ENCODE peak calls at places on chromosomes 12 and 14, in six cellular contexts. One of them, this sample, is unnamed.

GRCh38 chr12:127273621-127274020 is 993.3 kb upstream of the TMEM132C start:
- DNase-seq in activated gamma-delta T cell treated with Interleukin-2 at 50 U/mL for 16 hours: no peak
- DNase-seq in sigmoid colon: no peak
- DNase-seq in frontal cortex: no peak
- DNase-seq in left cardiac atrium: no peak
- DNase-seq in stimulated activated CD4-positive, alpha-beta T cell treated with anti-CD3 and anti-CD28 coated beads, Interleukin-12 subunit alpha, Interleukin-12 subunit beta, amount 100 ng/mL, for 48 hours: no peak
- DNase-seq in this sample: no peak

GRCh38 chr12:130960787-130961186 is 7.1 kb downstream of the ADGRD1 start:
- DNase-seq in frontal cortex: no peak
- DNase-seq in sigmoid colon: no peak
- DNase-seq in stimulated activated CD4-positive, alpha-beta T cell treated with anti-CD3 and anti-CD28 coated beads, Interleukin-12 subunit alpha, Interleukin-12 subunit beta, amount 100 ng/mL, for 48 hours: no peak
- DNase-seq in left cardiac atrium: no peak
- DNase-seq in activated gamma-delta T cell treated with Interleukin-2 at 50 U/mL for 16 hours: no peak
- DNase-seq in this sample: no peak

GRCh38 chr12:52280319-52280795 is 5.9 kb downstream of the KRT86 start:
- DNase-seq in activated gamma-delta T cell treated with Interleukin-2 at 50 U/mL for 16 hours: no peak
- DNase-seq in left cardiac atrium: peak; percentile 61
- DNase-seq in sigmoid colon: peak; percentile 94
- DNase-seq in stimulated activated CD4-positive, alpha-beta T cell treated with anti-CD3 and anti-CD28 coated beads, Interleukin-12 subunit alpha, Interleukin-12 subunit beta, amount 100 ng/mL, for 48 hours: no peak
- DNase-seq in frontal cortex: no peak
- DNase-seq in this sample: no peak

GRCh38 chr14:54808326-54809161 is 94.1 kb downstream of the GCH1 start:
- DNase-seq in stimulated activated CD4-positive, alpha-beta T cell treated with anti-CD3 and anti-CD28 coated beads, Interleukin-12 subunit alpha, Interleukin-12 subunit beta, amount 100 ng/mL, for 48 hours: no peak
- DNase-seq in left cardiac atrium: no peak
- DNase-seq in frontal cortex: no peak
- DNase-seq in activated gamma-delta T cell treated with Interleukin-2 at 50 U/mL for 16 hours: no peak
- DNase-seq in sigmoid colon: no peak
- DNase-seq in this sample: no peak

GRCh38 chr14:104461676-104462443 is 117.7 kb upstream of the C14orf180 start:
- DNase-seq in sigmoid colon: no peak
- DNase-seq in frontal cortex: no peak
- DNase-seq in activated gamma-delta T cell treated with Interleukin-2 at 50 U/mL for 16 hours: no peak
- DNase-seq in stimulated activated CD4-positive, alpha-beta T cell treated with anti-CD3 and anti-CD28 coated beads, Interleukin-12 subunit alpha, Interleukin-12 subunit beta, amount 100 ng/mL, for 48 hours: no peak
- DNase-seq in left cardiac atrium: no peak
- DNase-seq in this sample: peak; percentile 40

GRCh38 chr12:54369597-54370217 is 5.4 kb upstream of the GPR84 start:
- DNase-seq in activated gamma-delta T cell treated with Interleukin-2 at 50 U/mL for 16 hours: no peak
- DNase-seq in frontal cortex: peak; percentile 11
- DNase-seq in sigmoid colon: no peak
- DNase-seq in stimulated activated CD4-positive, alpha-beta T cell treated with anti-CD3 and anti-CD28 coated beads, Interleukin-12 subunit alpha, Interleukin-12 subunit beta, amount 100 ng/mL, for 48 hours: no peak
- DNase-seq in left cardiac atrium: no peak
- DNase-seq in this sample: no peak

GRCh38 chr12:127169321-127170270 is 1097.4 kb upstream of the TMEM132C start:
- DNase-seq in stimulated activated CD4-positive, alpha-beta T cell treated with anti-CD3 and anti-CD28 coated beads, Interleukin-12 subunit alpha, Interleukin-12 subunit beta, amount 100 ng/mL, for 48 hours: no peak
- DNase-seq in left cardiac atrium: no peak
- DNase-seq in sigmoid colon: no peak
- DNase-seq in frontal cortex: no peak
- DNase-seq in activated gamma-delta T cell treated with Interleukin-2 at 50 U/mL for 16 hours: no peak
- DNase-seq in this sample: no peak

GRCh38 chr14:94401083-94401482 is 12.7 kb upstream of the SERPINA1 start:
- DNase-seq in frontal cortex: no peak
- DNase-seq in activated gamma-delta T cell treated with Interleukin-2 at 50 U/mL for 16 hours: no peak
- DNase-seq in sigmoid colon: no peak
- DNase-seq in stimulated activated CD4-positive, alpha-beta T cell treated with anti-CD3 and anti-CD28 coated beads, Interleukin-12 subunit alpha, Interleukin-12 subunit beta, amount 100 ng/mL, for 48 hours: no peak
- DNase-seq in left cardiac atrium: no peak
- DNase-seq in this sample: no peak

GRCh38 chr12:48977290-48978281 is 536 bp upstream of the WNT1 start:
- DNase-seq in activated gamma-delta T cell treated with Interleukin-2 at 50 U/mL for 16 hours: peak; percentile 81
- DNase-seq in frontal cortex: no peak
- DNase-seq in sigmoid colon: peak; percentile 77
- DNase-seq in stimulated activated CD4-positive, alpha-beta T cell treated with anti-CD3 and anti-CD28 coated beads, Interleukin-12 subunit alpha, Interleukin-12 subunit beta, amount 100 ng/mL, for 48 hours: peak; percentile 84
- DNase-seq in left cardiac atrium: peak; percentile 81
- DNase-seq in this sample: peak; percentile 57

GRCh38 chr12:88663001-88663400 is 82.7 kb upstream of the KITLG start:
- DNase-seq in stimulated activated CD4-positive, alpha-beta T cell treated with anti-CD3 and anti-CD28 coated beads, Interleukin-12 subunit alpha, Interleukin-12 subunit beta, amount 100 ng/mL, for 48 hours: no peak
- DNase-seq in frontal cortex: no peak
- DNase-seq in activated gamma-delta T cell treated with Interleukin-2 at 50 U/mL for 16 hours: no peak
- DNase-seq in sigmoid colon: no peak
- DNase-seq in left cardiac atrium: no peak
- DNase-seq in this sample: no peak

GRCh38 chr14:20848955-20849570 is 42.1 kb upstream of the RNASE3 start:
- DNase-seq in left cardiac atrium: no peak
- DNase-seq in sigmoid colon: no peak
- DNase-seq in activated gamma-delta T cell treated with Interleukin-2 at 50 U/mL for 16 hours: no peak
- DNase-seq in stimulated activated CD4-positive, alpha-beta T cell treated with anti-CD3 and anti-CD28 coated beads, Interleukin-12 subunit alpha, Interleukin-12 subunit beta, amount 100 ng/mL, for 48 hours: no peak
- DNase-seq in frontal cortex: no peak
- DNase-seq in this sample: no peak

GRCh38 chr12:120062976-120063579 is 53.5 kb downstream of the RAB35 start:
- DNase-seq in sigmoid colon: no peak
- DNase-seq in activated gamma-delta T cell treated with Interleukin-2 at 50 U/mL for 16 hours: no peak
- DNase-seq in left cardiac atrium: no peak
- DNase-seq in frontal cortex: no peak
- DNase-seq in stimulated activated CD4-positive, alpha-beta T cell treated with anti-CD3 and anti-CD28 coated beads, Interleukin-12 subunit alpha, Interleukin-12 subunit beta, amount 100 ng/mL, for 48 hours: no peak
- DNase-seq in this sample: no peak

GRCh38 chr14:101064121-101064661 is 160.7 kb upstream of the RTL1 start:
- DNase-seq in left cardiac atrium: peak; percentile 1
- DNase-seq in frontal cortex: no peak
- DNase-seq in sigmoid colon: peak; percentile 32
- DNase-seq in activated gamma-delta T cell treated with Interleukin-2 at 50 U/mL for 16 hours: no peak
- DNase-seq in stimulated activated CD4-positive, alpha-beta T cell treated with anti-CD3 and anti-CD28 coated beads, Interleukin-12 subunit alpha, Interleukin-12 subunit beta, amount 100 ng/mL, for 48 hours: no peak
- DNase-seq in this sample: no peak

GRCh38 chr12:132486576-132486975 is 3.4 kb upstream of the FBRSL1 start:
- DNase-seq in frontal cortex: no peak
- DNase-seq in activated gamma-delta T cell treated with Interleukin-2 at 50 U/mL for 16 hours: no peak
- DNase-seq in sigmoid colon: no peak
- DNase-seq in left cardiac atrium: no peak
- DNase-seq in stimulated activated CD4-positive, alpha-beta T cell treated with anti-CD3 and anti-CD28 coated beads, Interleukin-12 subunit alpha, Interleukin-12 subunit beta, amount 100 ng/mL, for 48 hours: no peak
- DNase-seq in this sample: no peak

GRCh38 chr14:21267431-21267845 is 1.8 kb downstream of the HNRNPC start:
- DNase-seq in activated gamma-delta T cell treated with Interleukin-2 at 50 U/mL for 16 hours: no peak
- DNase-seq in frontal cortex: no peak
- DNase-seq in sigmoid colon: no peak
- DNase-seq in left cardiac atrium: no peak
- DNase-seq in stimulated activated CD4-positive, alpha-beta T cell treated with anti-CD3 and anti-CD28 coated beads, Interleukin-12 subunit alpha, Interleukin-12 subunit beta, amount 100 ng/mL, for 48 hours: no peak
- DNase-seq in this sample: no peak

GRCh38 chr12:68958337-68958736 is 25.4 kb upstream of the CPM start:
- DNase-seq in frontal cortex: no peak
- DNase-seq in activated gamma-delta T cell treated with Interleukin-2 at 50 U/mL for 16 hours: no peak
- DNase-seq in stimulated activated CD4-positive, alpha-beta T cell treated with anti-CD3 and anti-CD28 coated beads, Interleukin-12 subunit alpha, Interleukin-12 subunit beta, amount 100 ng/mL, for 48 hours: peak; percentile 36
- DNase-seq in sigmoid colon: no peak
- DNase-seq in left cardiac atrium: no peak
- DNase-seq in this sample: no peak

GRCh38 chr12:12985817-12986408 is 14.2 kb downstream of the HEBP1 start:
- DNase-seq in activated gamma-delta T cell treated with Interleukin-2 at 50 U/mL for 16 hours: no peak
- DNase-seq in frontal cortex: no peak
- DNase-seq in sigmoid colon: no peak
- DNase-seq in left cardiac atrium: no peak
- DNase-seq in stimulated activated CD4-positive, alpha-beta T cell treated with anti-CD3 and anti-CD28 coated beads, Interleukin-12 subunit alpha, Interleukin-12 subunit beta, amount 100 ng/mL, for 48 hours: no peak
- DNase-seq in this sample: peak; percentile 72

GRCh38 chr12:6914246-6914947 is at the start of gene ENO2:
- DNase-seq in frontal cortex: peak; percentile 86
- DNase-seq in stimulated activated CD4-positive, alpha-beta T cell treated with anti-CD3 and anti-CD28 coated beads, Interleukin-12 subunit alpha, Interleukin-12 subunit beta, amount 100 ng/mL, for 48 hours: peak; percentile 76
- DNase-seq in left cardiac atrium: peak; percentile 87
- DNase-seq in activated gamma-delta T cell treated with Interleukin-2 at 50 U/mL for 16 hours: peak; percentile 82
- DNase-seq in sigmoid colon: peak; percentile 94
- DNase-seq in this sample: no peak

GRCh38 chr12:34300376-34301250 is 278.3 kb downstream of the ALG10 start:
- DNase-seq in activated gamma-delta T cell treated with Interleukin-2 at 50 U/mL for 16 hours: no peak
- DNase-seq in stimulated activated CD4-positive, alpha-beta T cell treated with anti-CD3 and anti-CD28 coated beads, Interleukin-12 subunit alpha, Interleukin-12 subunit beta, amount 100 ng/mL, for 48 hours: no peak
- DNase-seq in sigmoid colon: peak; percentile 43
- DNase-seq in frontal cortex: no peak
- DNase-seq in left cardiac atrium: no peak
- DNase-seq in this sample: no peak

GRCh38 chr12:52673713-52674415 is 6.3 kb downstream of the KRT1 start:
- DNase-seq in sigmoid colon: no peak
- DNase-seq in activated gamma-delta T cell treated with Interleukin-2 at 50 U/mL for 16 hours: no peak
- DNase-seq in frontal cortex: no peak
- DNase-seq in stimulated activated CD4-positive, alpha-beta T cell treated with anti-CD3 and anti-CD28 coated beads, Interleukin-12 subunit alpha, Interleukin-12 subunit beta, amount 100 ng/mL, for 48 hours: no peak
- DNase-seq in left cardiac atrium: no peak
- DNase-seq in this sample: no peak

GRCh38 chr12:53476769-53477209 is 22.5 kb downstream of the MAP3K12 start:
- DNase-seq in activated gamma-delta T cell treated with Interleukin-2 at 50 U/mL for 16 hours: no peak
- DNase-seq in stimulated activated CD4-positive, alpha-beta T cell treated with anti-CD3 and anti-CD28 coated beads, Interleukin-12 subunit alpha, Interleukin-12 subunit beta, amount 100 ng/mL, for 48 hours: no peak
- DNase-seq in sigmoid colon: no peak
- DNase-seq in frontal cortex: no peak
- DNase-seq in left cardiac atrium: no peak
- DNase-seq in this sample: peak; percentile 34

GRCh38 chr14:23644195-23644918 is 8.2 kb downstream of the DHRS2 start:
- DNase-seq in stimulated activated CD4-positive, alpha-beta T cell treated with anti-CD3 and anti-CD28 coated beads, Interleukin-12 subunit alpha, Interleukin-12 subunit beta, amount 100 ng/mL, for 48 hours: no peak
- DNase-seq in sigmoid colon: no peak
- DNase-seq in activated gamma-delta T cell treated with Interleukin-2 at 50 U/mL for 16 hours: no peak
- DNase-seq in frontal cortex: no peak
- DNase-seq in left cardiac atrium: no peak
- DNase-seq in this sample: no peak

GRCh38 chr14:77502109-77502782 is 3.6 kb upstream of the ISM2 start:
- DNase-seq in sigmoid colon: no peak
- DNase-seq in activated gamma-delta T cell treated with Interleukin-2 at 50 U/mL for 16 hours: no peak
- DNase-seq in stimulated activated CD4-positive, alpha-beta T cell treated with anti-CD3 and anti-CD28 coated beads, Interleukin-12 subunit alpha, Interleukin-12 subunit beta, amount 100 ng/mL, for 48 hours: no peak
- DNase-seq in frontal cortex: no peak
- DNase-seq in left cardiac atrium: no peak
- DNase-seq in this sample: no peak

GRCh38 chr12:3200032-3200617 is 122.9 kb downstream of the TSPAN9 start:
- DNase-seq in sigmoid colon: no peak
- DNase-seq in activated gamma-delta T cell treated with Interleukin-2 at 50 U/mL for 16 hours: no peak
- DNase-seq in stimulated activated CD4-positive, alpha-beta T cell treated with anti-CD3 and anti-CD28 coated beads, Interleukin-12 subunit alpha, Interleukin-12 subunit beta, amount 100 ng/mL, for 48 hours: no peak
- DNase-seq in left cardiac atrium: peak; percentile 66
- DNase-seq in frontal cortex: peak; percentile 65
- DNase-seq in this sample: peak; percentile 80

GRCh38 chr12:11872055-11872454 is 198.7 kb upstream of the BCL2L14 start:
- DNase-seq in left cardiac atrium: no peak
- DNase-seq in stimulated activated CD4-positive, alpha-beta T cell treated with anti-CD3 and anti-CD28 coated beads, Interleukin-12 subunit alpha, Interleukin-12 subunit beta, amount 100 ng/mL, for 48 hours: no peak
- DNase-seq in activated gamma-delta T cell treated with Interleukin-2 at 50 U/mL for 16 hours: no peak
- DNase-seq in sigmoid colon: no peak
- DNase-seq in frontal cortex: no peak
- DNase-seq in this sample: no peak

GRCh38 chr12:113888435-113888834 is 77.7 kb downstream of the RBM19 start:
- DNase-seq in left cardiac atrium: no peak
- DNase-seq in sigmoid colon: no peak
- DNase-seq in activated gamma-delta T cell treated with Interleukin-2 at 50 U/mL for 16 hours: no peak
- DNase-seq in frontal cortex: no peak
- DNase-seq in stimulated activated CD4-positive, alpha-beta T cell treated with anti-CD3 and anti-CD28 coated beads, Interleukin-12 subunit alpha, Interleukin-12 subunit beta, amount 100 ng/mL, for 48 hours: no peak
- DNase-seq in this sample: no peak

GRCh38 chr12:11814362-11814761 is 164.9 kb downstream of the ETV6 start:
- DNase-seq in left cardiac atrium: no peak
- DNase-seq in sigmoid colon: no peak
- DNase-seq in frontal cortex: no peak
- DNase-seq in activated gamma-delta T cell treated with Interleukin-2 at 50 U/mL for 16 hours: no peak
- DNase-seq in stimulated activated CD4-positive, alpha-beta T cell treated with anti-CD3 and anti-CD28 coated beads, Interleukin-12 subunit alpha, Interleukin-12 subunit beta, amount 100 ng/mL, for 48 hours: no peak
- DNase-seq in this sample: no peak

GRCh38 chr12:113059071-113059595 is 2.6 kb downstream of the DTX1 start:
- DNase-seq in activated gamma-delta T cell treated with Interleukin-2 at 50 U/mL for 16 hours: no peak
- DNase-seq in frontal cortex: peak; percentile 10
- DNase-seq in stimulated activated CD4-positive, alpha-beta T cell treated with anti-CD3 and anti-CD28 coated beads, Interleukin-12 subunit alpha, Interleukin-12 subunit beta, amount 100 ng/mL, for 48 hours: no peak
- DNase-seq in sigmoid colon: no peak
- DNase-seq in left cardiac atrium: no peak
- DNase-seq in this sample: no peak

GRCh38 chr12:97557116-97557515 is 94.5 kb downstream of the RMST start:
- DNase-seq in activated gamma-delta T cell treated with Interleukin-2 at 50 U/mL for 16 hours: no peak
- DNase-seq in frontal cortex: no peak
- DNase-seq in stimulated activated CD4-positive, alpha-beta T cell treated with anti-CD3 and anti-CD28 coated beads, Interleukin-12 subunit alpha, Interleukin-12 subunit beta, amount 100 ng/mL, for 48 hours: no peak
- DNase-seq in sigmoid colon: no peak
- DNase-seq in left cardiac atrium: no peak
- DNase-seq in this sample: no peak

GRCh38 chr12:72010365-72010764 is 71.7 kb downstream of the TPH2 start:
- DNase-seq in activated gamma-delta T cell treated with Interleukin-2 at 50 U/mL for 16 hours: no peak
- DNase-seq in sigmoid colon: no peak
- DNase-seq in frontal cortex: no peak
- DNase-seq in stimulated activated CD4-positive, alpha-beta T cell treated with anti-CD3 and anti-CD28 coated beads, Interleukin-12 subunit alpha, Interleukin-12 subunit beta, amount 100 ng/mL, for 48 hours: no peak
- DNase-seq in left cardiac atrium: no peak
- DNase-seq in this sample: no peak

GRCh38 chr12:105738036-105738435 is 400.7 kb downstream of the NUAK1 start:
- DNase-seq in left cardiac atrium: peak; percentile 72
- DNase-seq in activated gamma-delta T cell treated with Interleukin-2 at 50 U/mL for 16 hours: no peak
- DNase-seq in frontal cortex: no peak
- DNase-seq in stimulated activated CD4-positive, alpha-beta T cell treated with anti-CD3 and anti-CD28 coated beads, Interleukin-12 subunit alpha, Interleukin-12 subunit beta, amount 100 ng/mL, for 48 hours: no peak
- DNase-seq in sigmoid colon: no peak
- DNase-seq in this sample: no peak

GRCh38 chr14:73465833-73466532 is 7.6 kb upstream of the NUMB start:
- DNase-seq in sigmoid colon: no peak
- DNase-seq in stimulated activated CD4-positive, alpha-beta T cell treated with anti-CD3 and anti-CD28 coated beads, Interleukin-12 subunit alpha, Interleukin-12 subunit beta, amount 100 ng/mL, for 48 hours: no peak
- DNase-seq in activated gamma-delta T cell treated with Interleukin-2 at 50 U/mL for 16 hours: no peak
- DNase-seq in frontal cortex: no peak
- DNase-seq in left cardiac atrium: no peak
- DNase-seq in this sample: no peak

GRCh38 chr14:35534884-35535793 is 1.2 kb downstream of the INSM2 start:
- DNase-seq in sigmoid colon: peak; percentile 67
- DNase-seq in left cardiac atrium: peak; percentile 65
- DNase-seq in stimulated activated CD4-positive, alpha-beta T cell treated with anti-CD3 and anti-CD28 coated beads, Interleukin-12 subunit alpha, Interleukin-12 subunit beta, amount 100 ng/mL, for 48 hours: peak; percentile 60
- DNase-seq in activated gamma-delta T cell treated with Interleukin-2 at 50 U/mL for 16 hours: peak; percentile 54
- DNase-seq in frontal cortex: peak; percentile 65
- DNase-seq in this sample: peak; percentile 80

GRCh38 chr12:31222620-31223222 is 103.2 kb downstream of the SINHCAF start:
- DNase-seq in frontal cortex: no peak
- DNase-seq in sigmoid colon: no peak
- DNase-seq in activated gamma-delta T cell treated with Interleukin-2 at 50 U/mL for 16 hours: no peak
- DNase-seq in stimulated activated CD4-positive, alpha-beta T cell treated with anti-CD3 and anti-CD28 coated beads, Interleukin-12 subunit alpha, Interleukin-12 subunit beta, amount 100 ng/mL, for 48 hours: no peak
- DNase-seq in left cardiac atrium: no peak
- DNase-seq in this sample: no peak